ENCODE peak calls at places on chromosomes 2 and 18, in six cellular contexts. Q is CD4-positive, alpha-beta memory T cell; D is T-helper 9 cell; R is heart left ventricle; V is Caki2; I is BJ. L is an unnamed sample.

GRCh38 chr2:165305391-165306096 is 66.3 kb downstream of the SCN2A start:
- DNase-seq in V (no peak), Q (no peak), D (no peak), I (no peak), R (no peak), L (no peak)

GRCh38 chr18:10588975-10589374 is 63.1 kb downstream of the NAPG start:
- DNase-seq in R (no peak), D (no peak), Q (no peak), I (no peak), V (peak), L (no peak)

GRCh38 chr2:231680284-231680991 is 27.9 kb upstream of the PTMA start:
- DNase-seq in I (no peak), V (no peak), R (no peak), D (no peak), Q (no peak), L (no peak)

GRCh38 chr2:96091141-96091710 is 25.1 kb downstream of the ADRA2B start:
- DNase-seq in I (no peak), V (no peak), D (no peak), R (no peak), Q (no peak), L (no peak)

GRCh38 chr2:71306762-71307161 is 24.8 kb upstream of the ZNF638 start:
- DNase-seq in D (no peak), Q (no peak), V (no peak), I (no peak), R (no peak), L (no peak)

GRCh38 chr2:142944264-142944663 is 66.8 kb downstream of the KYNU start:
- DNase-seq in R (no peak), Q (no peak), V (peak), I (peak), D (no peak), L (no peak)

GRCh38 chr18:25080988-25081387 is 271.0 kb downstream of the ZNF521 start:
- DNase-seq in Q (no peak), I (no peak), D (no peak), V (no peak), R (no peak), L (no peak)

GRCh38 chr2:107218208-107218607 is 332.2 kb upstream of the ST6GAL2 start:
- DNase-seq in Q (no peak), I (no peak), R (no peak), D (no peak), V (no peak), L (no peak)

GRCh38 chr18:79962835-79963657 is 1.4 kb upstream of the HSBP1L1 start:
- DNase-seq in V (no peak), I (no peak), R (no peak), Q (peak), D (peak), L (no peak)

GRCh38 chr2:220188031-220188430 is 560.6 kb downstream of the SLC4A3 start:
- DNase-seq in V (peak), Q (no peak), D (no peak), I (peak), R (no peak), L (no peak)

GRCh38 chr2:56465491-56465890 is 281.7 kb downstream of the CCDC85A start:
- DNase-seq in R (no peak), D (no peak), I (no peak), V (no peak), Q (no peak), L (no peak)

GRCh38 chr2:106995560-106995959 is 109.6 kb upstream of the ST6GAL2 start:
- DNase-seq in R (no peak), D (no peak), V (no peak), I (no peak), Q (no peak), L (peak)

GRCh38 chr2:31038385-31038784 is 99.9 kb downstream of the GALNT14 start:
- DNase-seq in R (no peak), V (no peak), Q (no peak), I (no peak), D (no peak), L (no peak)

GRCh38 chr2:225120175-225120574 is 77.9 kb upstream of the DOCK10 start:
- DNase-seq in V (no peak), I (no peak), R (no peak), D (no peak), Q (no peak), L (no peak)

GRCh38 chr18:57759650-57760049 is 43.5 kb downstream of the ATP8B1 start:
- DNase-seq in R (no peak), V (no peak), I (no peak), D (no peak), Q (no peak), L (no peak)

GRCh38 chr2:133591164-133591563 is 22.9 kb upstream of the NCKAP5 start:
- DNase-seq in Q (no peak), V (no peak), D (no peak), I (no peak), R (no peak), L (no peak)

GRCh38 chr2:126655066-126655465 is 892 bp upstream of the GYPC start:
- DNase-seq in I (no peak), V (peak), D (no peak), R (no peak), Q (no peak), L (no peak)

GRCh38 chr2:66440011-66440542 is 5.2 kb downstream of the MEIS1 start:
- DNase-seq in I (no peak), R (peak), D (no peak), Q (no peak), V (no peak), L (no peak)

GRCh38 chr18:22847867-22848451 is 85.2 kb upstream of the RBBP8 start:
- DNase-seq in R (no peak), V (no peak), Q (no peak), I (no peak), D (no peak), L (no peak)

GRCh38 chr18:924987-925386 is 20.3 kb downstream of the ADCYAP1 start:
- DNase-seq in R (no peak), I (no peak), Q (no peak), D (no peak), V (no peak), L (no peak)

GRCh38 chr2:65425276-65425675 is 7.1 kb downstream of the SPRED2 start:
- DNase-seq in D (no peak), I (no peak), V (no peak), R (no peak), Q (no peak), L (no peak)

GRCh38 chr18:32317651-32318050 is 127.8 kb downstream of the MEP1B start:
- DNase-seq in Q (no peak), R (no peak), D (no peak), V (no peak), I (no peak), L (no peak)

GRCh38 chr18:77811510-77811909 is 561.9 kb downstream of the GALR1 start:
- DNase-seq in D (no peak), I (no peak), Q (no peak), R (no peak), V (peak), L (no peak)

GRCh38 chr2:138615257-138615656 is 113.7 kb downstream of the SPOPL start:
- DNase-seq in I (no peak), R (no peak), Q (no peak), V (peak), D (no peak), L (peak)